ENCODE peak calls at places on chromosomes 3 and 15, in eight cellular contexts. L, J, X, G, U, Y, H and Q are unnamed samples.

GRCh38 chr3:78507196-78507984 is 1260.4 kb downstream of the ROBO1 start:
- DNase-seq in L (no peak), J (peak), X (no peak), G (no peak), U (no peak), Y (no peak), H (no peak), Q (no peak)

GRCh38 chr3:38738630-38739395 is 77.2 kb downstream of the SCN10A start:
- DNase-seq in L (peak), J (peak), X (no peak), G (peak), U (no peak), Y (peak), H (peak), Q (peak)

GRCh38 chr3:50375200-50375931 is 16.0 kb upstream of the TMEM115 start:
- DNase-seq in L (no peak), J (no peak), X (no peak), G (no peak), U (no peak), Y (no peak), H (peak), Q (no peak)

GRCh38 chr3:99925584-99925983 is 107.9 kb downstream of the CMSS1 start:
- DNase-seq in L (no peak), J (peak), X (no peak), G (peak), U (no peak), Y (no peak), H (no peak), Q (no peak)

GRCh38 chr15:84887928-84888327 is 3.5 kb downstream of the SLC28A1 start:
- DNase-seq in L (peak), J (no peak), X (no peak), G (no peak), U (no peak), Y (no peak), H (no peak), Q (no peak)

GRCh38 chr15:101156509-101157159 is 95.2 kb downstream of the CHSY1 start:
- DNase-seq in L (peak), J (no peak), X (no peak), G (no peak), U (no peak), Y (no peak), H (peak), Q (no peak)

GRCh38 chr3:50322386-50323091 is at the start of gene HYAL2:
- DNase-seq in L (no peak), J (no peak), X (no peak), G (no peak), U (no peak), Y (no peak), H (no peak), Q (no peak)

GRCh38 chr15:88529021-88529630 is 17.4 kb downstream of the DET1 start:
- DNase-seq in L (no peak), J (no peak), X (no peak), G (no peak), U (no peak), Y (no peak), H (peak), Q (no peak)

GRCh38 chr15:100898661-100899462 is 19.2 kb downstream of the ALDH1A3 start:
- DNase-seq in L (no peak), J (no peak), X (no peak), G (no peak), U (no peak), Y (no peak), H (no peak), Q (no peak)

GRCh38 chr3:139758654-139759291 is 81.0 kb upstream of the NMNAT3 start:
- DNase-seq in L (no peak), J (no peak), X (no peak), G (peak), U (no peak), Y (no peak), H (no peak), Q (no peak)

GRCh38 chr3:85801955-85802354 is 843.2 kb downstream of the CADM2 start:
- DNase-seq in L (peak), J (peak), X (no peak), G (no peak), U (no peak), Y (peak), H (peak), Q (no peak)

GRCh38 chr3:72353236-72354105 is 494.8 kb downstream of the SHQ1 start:
- DNase-seq in L (no peak), J (peak), X (no peak), G (no peak), U (no peak), Y (no peak), H (no peak), Q (no peak)

GRCh38 chr15:25875551-25875950 is 12.4 kb upstream of the ATP10A start:
- DNase-seq in L (no peak), J (no peak), X (no peak), G (no peak), U (no peak), Y (no peak), H (no peak), Q (no peak)

GRCh38 chr3:43181202-43181910 is 75.5 kb upstream of the POMGNT2 start:
- DNase-seq in L (peak), J (peak), X (peak), G (no peak), U (peak), Y (no peak), H (no peak), Q (no peak)

GRCh38 chr3:105274958-105275357 is 91.8 kb upstream of the ALCAM start:
- DNase-seq in L (no peak), J (peak), X (no peak), G (no peak), U (no peak), Y (no peak), H (no peak), Q (no peak)

GRCh38 chr3:110006913-110007312 is 669.6 kb upstream of the DPPA4 start:
- DNase-seq in L (no peak), J (no peak), X (no peak), G (no peak), U (no peak), Y (no peak), H (no peak), Q (no peak)

GRCh38 chr3:171283248-171284222 is 176.7 kb downstream of the TNIK start:
- DNase-seq in L (no peak), J (no peak), X (no peak), G (no peak), U (no peak), Y (no peak), H (no peak), Q (no peak)

GRCh38 chr3:96863129-96863740 is 48.8 kb downstream of the EPHA6 start:
- DNase-seq in L (no peak), J (peak), X (no peak), G (no peak), U (no peak), Y (peak), H (peak), Q (no peak)

GRCh38 chr3:124627501-124627908 is 102.7 kb upstream of the UMPS start:
- DNase-seq in L (no peak), J (no peak), X (no peak), G (no peak), U (no peak), Y (no peak), H (no peak), Q (no peak)

GRCh38 chr3:10568549-10568948 is 63.2 kb upstream of the ATP2B2 start:
- DNase-seq in L (no peak), J (no peak), X (no peak), G (no peak), U (no peak), Y (no peak), H (no peak), Q (no peak)

GRCh38 chr3:141523615-141524375 is 37.0 kb downstream of the RASA2 start:
- DNase-seq in L (no peak), J (peak), X (no peak), G (no peak), U (no peak), Y (no peak), H (no peak), Q (no peak)